ENCODE peak calls at places on chromosomes 1 and 21, in nine cellular contexts. One of them, this sample, is unnamed.

GRCh38 chr1:40462956-40463590 is 12.8 kb downstream of the ZFP69B start:
- DNase-seq in EL: no peak
- DNase-seq in foreskin melanocyte: no peak
- DNase-seq in stimulated activated CD4-positive, alpha-beta T cell treated with anti-CD3 and anti-CD28 coated beads, Interleukin-2, amount 100 ng/mL, for 24 hours: no peak
- DNase-seq in hippocampal formation: no peak
- DNase-seq in activated T-helper 1 cell treated with Interleukin-2 at 50 U/mL for 16 hours: no peak
- DNase-seq in KG1: no peak
- DNase-seq in T-helper 1 cell: peak
- DNase-seq in heart left ventricle: no peak
- DNase-seq in this sample: no peak

GRCh38 chr21:32543975-32544374 is 41.3 kb downstream of the TCP10L start:
- DNase-seq in EL: no peak
- DNase-seq in foreskin melanocyte: no peak
- DNase-seq in stimulated activated CD4-positive, alpha-beta T cell treated with anti-CD3 and anti-CD28 coated beads, Interleukin-2, amount 100 ng/mL, for 24 hours: no peak
- DNase-seq in hippocampal formation: no peak
- DNase-seq in activated T-helper 1 cell treated with Interleukin-2 at 50 U/mL for 16 hours: no peak
- DNase-seq in KG1: no peak
- DNase-seq in T-helper 1 cell: no peak
- DNase-seq in heart left ventricle: no peak
- DNase-seq in this sample: no peak

GRCh38 chr1:51283977-51284376 is 46.4 kb downstream of the TTC39A start:
- DNase-seq in EL: no peak
- DNase-seq in foreskin melanocyte: no peak
- DNase-seq in stimulated activated CD4-positive, alpha-beta T cell treated with anti-CD3 and anti-CD28 coated beads, Interleukin-2, amount 100 ng/mL, for 24 hours: no peak
- DNase-seq in hippocampal formation: no peak
- DNase-seq in activated T-helper 1 cell treated with Interleukin-2 at 50 U/mL for 16 hours: no peak
- DNase-seq in KG1: no peak
- DNase-seq in T-helper 1 cell: no peak
- DNase-seq in heart left ventricle: peak
- DNase-seq in this sample: no peak

GRCh38 chr1:65097081-65097480 is 50.9 kb upstream of the AK4 start:
- DNase-seq in EL: no peak
- DNase-seq in foreskin melanocyte: no peak
- DNase-seq in stimulated activated CD4-positive, alpha-beta T cell treated with anti-CD3 and anti-CD28 coated beads, Interleukin-2, amount 100 ng/mL, for 24 hours: no peak
- DNase-seq in hippocampal formation: no peak
- DNase-seq in activated T-helper 1 cell treated with Interleukin-2 at 50 U/mL for 16 hours: no peak
- DNase-seq in KG1: no peak
- DNase-seq in T-helper 1 cell: no peak
- DNase-seq in heart left ventricle: no peak
- DNase-seq in this sample: no peak

GRCh38 chr1:180912801-180913616 is at the start of gene KIAA1614:
- DNase-seq in EL: peak
- DNase-seq in foreskin melanocyte: peak
- DNase-seq in stimulated activated CD4-positive, alpha-beta T cell treated with anti-CD3 and anti-CD28 coated beads, Interleukin-2, amount 100 ng/mL, for 24 hours: no peak
- DNase-seq in hippocampal formation: no peak
- DNase-seq in activated T-helper 1 cell treated with Interleukin-2 at 50 U/mL for 16 hours: no peak
- DNase-seq in KG1: no peak
- DNase-seq in T-helper 1 cell: no peak
- DNase-seq in heart left ventricle: peak
- DNase-seq in this sample: peak

GRCh38 chr1:228903573-228904122 is 168.4 kb downstream of the RHOU start:
- DNase-seq in EL: no peak
- DNase-seq in foreskin melanocyte: no peak
- DNase-seq in stimulated activated CD4-positive, alpha-beta T cell treated with anti-CD3 and anti-CD28 coated beads, Interleukin-2, amount 100 ng/mL, for 24 hours: no peak
- DNase-seq in hippocampal formation: no peak
- DNase-seq in activated T-helper 1 cell treated with Interleukin-2 at 50 U/mL for 16 hours: no peak
- DNase-seq in KG1: no peak
- DNase-seq in T-helper 1 cell: no peak
- DNase-seq in heart left ventricle: no peak
- DNase-seq in this sample: no peak

GRCh38 chr1:227544677-227545076 is 18.7 kb upstream of the ZNF678 start:
- DNase-seq in EL: no peak
- DNase-seq in foreskin melanocyte: no peak
- DNase-seq in stimulated activated CD4-positive, alpha-beta T cell treated with anti-CD3 and anti-CD28 coated beads, Interleukin-2, amount 100 ng/mL, for 24 hours: no peak
- DNase-seq in hippocampal formation: no peak
- DNase-seq in activated T-helper 1 cell treated with Interleukin-2 at 50 U/mL for 16 hours: no peak
- DNase-seq in KG1: no peak
- DNase-seq in T-helper 1 cell: no peak
- DNase-seq in heart left ventricle: no peak
- DNase-seq in this sample: no peak

GRCh38 chr1:108881369-108881768 is 4.6 kb downstream of the GPSM2 start:
- DNase-seq in EL: peak
- DNase-seq in foreskin melanocyte: no peak
- DNase-seq in stimulated activated CD4-positive, alpha-beta T cell treated with anti-CD3 and anti-CD28 coated beads, Interleukin-2, amount 100 ng/mL, for 24 hours: no peak
- DNase-seq in hippocampal formation: no peak
- DNase-seq in activated T-helper 1 cell treated with Interleukin-2 at 50 U/mL for 16 hours: no peak
- DNase-seq in KG1: no peak
- DNase-seq in T-helper 1 cell: no peak
- DNase-seq in heart left ventricle: no peak
- DNase-seq in this sample: no peak

GRCh38 chr1:211126622-211127021 is 7.3 kb downstream of the KCNH1 start:
- DNase-seq in EL: peak
- DNase-seq in foreskin melanocyte: no peak
- DNase-seq in stimulated activated CD4-positive, alpha-beta T cell treated with anti-CD3 and anti-CD28 coated beads, Interleukin-2, amount 100 ng/mL, for 24 hours: no peak
- DNase-seq in hippocampal formation: no peak
- DNase-seq in activated T-helper 1 cell treated with Interleukin-2 at 50 U/mL for 16 hours: no peak
- DNase-seq in KG1: no peak
- DNase-seq in T-helper 1 cell: no peak
- DNase-seq in heart left ventricle: no peak
- DNase-seq in this sample: no peak

GRCh38 chr1:231420959-231421615 is 1.0 kb downstream of the EGLN1 start:
- DNase-seq in EL: peak
- DNase-seq in foreskin melanocyte: peak
- DNase-seq in stimulated activated CD4-positive, alpha-beta T cell treated with anti-CD3 and anti-CD28 coated beads, Interleukin-2, amount 100 ng/mL, for 24 hours: peak
- DNase-seq in hippocampal formation: no peak
- DNase-seq in activated T-helper 1 cell treated with Interleukin-2 at 50 U/mL for 16 hours: peak
- DNase-seq in KG1: no peak
- DNase-seq in T-helper 1 cell: peak
- DNase-seq in heart left ventricle: peak
- DNase-seq in this sample: peak

GRCh38 chr1:235327559-235328270 is at the start of gene ARID4B:
- DNase-seq in EL: peak
- DNase-seq in foreskin melanocyte: no peak
- DNase-seq in stimulated activated CD4-positive, alpha-beta T cell treated with anti-CD3 and anti-CD28 coated beads, Interleukin-2, amount 100 ng/mL, for 24 hours: no peak
- DNase-seq in hippocampal formation: peak
- DNase-seq in activated T-helper 1 cell treated with Interleukin-2 at 50 U/mL for 16 hours: no peak
- DNase-seq in KG1: no peak
- DNase-seq in T-helper 1 cell: no peak
- DNase-seq in heart left ventricle: no peak
- DNase-seq in this sample: no peak

GRCh38 chr1:17618558-17619247 is 79.2 kb downstream of the ARHGEF10L start:
- DNase-seq in EL: no peak
- DNase-seq in foreskin melanocyte: no peak
- DNase-seq in stimulated activated CD4-positive, alpha-beta T cell treated with anti-CD3 and anti-CD28 coated beads, Interleukin-2, amount 100 ng/mL, for 24 hours: no peak
- DNase-seq in hippocampal formation: no peak
- DNase-seq in activated T-helper 1 cell treated with Interleukin-2 at 50 U/mL for 16 hours: no peak
- DNase-seq in KG1: no peak
- DNase-seq in T-helper 1 cell: no peak
- DNase-seq in heart left ventricle: no peak
- DNase-seq in this sample: no peak

GRCh38 chr1:91440845-91441244 is 36.2 kb upstream of the HFM1 start:
- DNase-seq in EL: no peak
- DNase-seq in foreskin melanocyte: peak
- DNase-seq in stimulated activated CD4-positive, alpha-beta T cell treated with anti-CD3 and anti-CD28 coated beads, Interleukin-2, amount 100 ng/mL, for 24 hours: no peak
- DNase-seq in hippocampal formation: no peak
- DNase-seq in activated T-helper 1 cell treated with Interleukin-2 at 50 U/mL for 16 hours: no peak
- DNase-seq in KG1: no peak
- DNase-seq in T-helper 1 cell: peak
- DNase-seq in heart left ventricle: no peak
- DNase-seq in this sample: peak

GRCh38 chr21:46057111-46057709 is 40.7 kb upstream of the COL6A2 start:
- DNase-seq in EL: no peak
- DNase-seq in foreskin melanocyte: no peak
- DNase-seq in stimulated activated CD4-positive, alpha-beta T cell treated with anti-CD3 and anti-CD28 coated beads, Interleukin-2, amount 100 ng/mL, for 24 hours: peak
- DNase-seq in hippocampal formation: no peak
- DNase-seq in activated T-helper 1 cell treated with Interleukin-2 at 50 U/mL for 16 hours: no peak
- DNase-seq in KG1: peak
- DNase-seq in T-helper 1 cell: no peak
- DNase-seq in heart left ventricle: no peak
- DNase-seq in this sample: no peak

GRCh38 chr1:226349081-226349480 is 40.1 kb upstream of the LIN9 start:
- DNase-seq in EL: no peak
- DNase-seq in foreskin melanocyte: no peak
- DNase-seq in stimulated activated CD4-positive, alpha-beta T cell treated with anti-CD3 and anti-CD28 coated beads, Interleukin-2, amount 100 ng/mL, for 24 hours: no peak
- DNase-seq in hippocampal formation: no peak
- DNase-seq in activated T-helper 1 cell treated with Interleukin-2 at 50 U/mL for 16 hours: no peak
- DNase-seq in KG1: no peak
- DNase-seq in T-helper 1 cell: no peak
- DNase-seq in heart left ventricle: no peak
- DNase-seq in this sample: no peak

GRCh38 chr1:81414417-81415087 is 386.2 kb upstream of the ADGRL2 start:
- DNase-seq in EL: peak
- DNase-seq in foreskin melanocyte: no peak
- DNase-seq in stimulated activated CD4-positive, alpha-beta T cell treated with anti-CD3 and anti-CD28 coated beads, Interleukin-2, amount 100 ng/mL, for 24 hours: no peak
- DNase-seq in hippocampal formation: no peak
- DNase-seq in activated T-helper 1 cell treated with Interleukin-2 at 50 U/mL for 16 hours: no peak
- DNase-seq in KG1: no peak
- DNase-seq in T-helper 1 cell: peak
- DNase-seq in heart left ventricle: peak
- DNase-seq in this sample: no peak

GRCh38 chr1:74180490-74180889 is 17.5 kb downstream of the LRRIQ3 start:
- DNase-seq in EL: no peak
- DNase-seq in foreskin melanocyte: no peak
- DNase-seq in stimulated activated CD4-positive, alpha-beta T cell treated with anti-CD3 and anti-CD28 coated beads, Interleukin-2, amount 100 ng/mL, for 24 hours: no peak
- DNase-seq in hippocampal formation: no peak
- DNase-seq in activated T-helper 1 cell treated with Interleukin-2 at 50 U/mL for 16 hours: no peak
- DNase-seq in KG1: no peak
- DNase-seq in T-helper 1 cell: no peak
- DNase-seq in heart left ventricle: no peak
- DNase-seq in this sample: no peak

GRCh38 chr21:42256316-42256715 is 37.4 kb downstream of the ABCG1 start:
- DNase-seq in EL: no peak
- DNase-seq in foreskin melanocyte: no peak
- DNase-seq in stimulated activated CD4-positive, alpha-beta T cell treated with anti-CD3 and anti-CD28 coated beads, Interleukin-2, amount 100 ng/mL, for 24 hours: no peak
- DNase-seq in hippocampal formation: no peak
- DNase-seq in activated T-helper 1 cell treated with Interleukin-2 at 50 U/mL for 16 hours: no peak
- DNase-seq in KG1: no peak
- DNase-seq in T-helper 1 cell: no peak
- DNase-seq in heart left ventricle: no peak
- DNase-seq in this sample: no peak

GRCh38 chr1:8107897-8108296 is 81.8 kb upstream of the ERRFI1 start:
- DNase-seq in EL: no peak
- DNase-seq in foreskin melanocyte: no peak
- DNase-seq in stimulated activated CD4-positive, alpha-beta T cell treated with anti-CD3 and anti-CD28 coated beads, Interleukin-2, amount 100 ng/mL, for 24 hours: no peak
- DNase-seq in hippocampal formation: no peak
- DNase-seq in activated T-helper 1 cell treated with Interleukin-2 at 50 U/mL for 16 hours: no peak
- DNase-seq in KG1: no peak
- DNase-seq in T-helper 1 cell: no peak
- DNase-seq in heart left ventricle: no peak
- DNase-seq in this sample: no peak

GRCh38 chr21:46122241-46122671 is 24.3 kb downstream of the COL6A2 start:
- DNase-seq in EL: peak
- DNase-seq in foreskin melanocyte: no peak
- DNase-seq in stimulated activated CD4-positive, alpha-beta T cell treated with anti-CD3 and anti-CD28 coated beads, Interleukin-2, amount 100 ng/mL, for 24 hours: no peak
- DNase-seq in hippocampal formation: no peak
- DNase-seq in activated T-helper 1 cell treated with Interleukin-2 at 50 U/mL for 16 hours: no peak
- DNase-seq in KG1: no peak
- DNase-seq in T-helper 1 cell: no peak
- DNase-seq in heart left ventricle: peak
- DNase-seq in this sample: peak

GRCh38 chr1:27979151-27979858 is 19.5 kb downstream of the XKR8 start:
- DNase-seq in EL: peak
- DNase-seq in foreskin melanocyte: peak
- DNase-seq in stimulated activated CD4-positive, alpha-beta T cell treated with anti-CD3 and anti-CD28 coated beads, Interleukin-2, amount 100 ng/mL, for 24 hours: no peak
- DNase-seq in hippocampal formation: peak
- DNase-seq in activated T-helper 1 cell treated with Interleukin-2 at 50 U/mL for 16 hours: no peak
- DNase-seq in KG1: no peak
- DNase-seq in T-helper 1 cell: peak
- DNase-seq in heart left ventricle: no peak
- DNase-seq in this sample: peak

GRCh38 chr1:188154196-188154595 is 1325.4 kb downstream of the PLA2G4A start:
- DNase-seq in EL: no peak
- DNase-seq in foreskin melanocyte: no peak
- DNase-seq in stimulated activated CD4-positive, alpha-beta T cell treated with anti-CD3 and anti-CD28 coated beads, Interleukin-2, amount 100 ng/mL, for 24 hours: no peak
- DNase-seq in hippocampal formation: no peak
- DNase-seq in activated T-helper 1 cell treated with Interleukin-2 at 50 U/mL for 16 hours: no peak
- DNase-seq in KG1: no peak
- DNase-seq in T-helper 1 cell: no peak
- DNase-seq in heart left ventricle: no peak
- DNase-seq in this sample: no peak

GRCh38 chr1:91513160-91513559 is 12.5 kb downstream of the CDC7 start:
- DNase-seq in EL: no peak
- DNase-seq in foreskin melanocyte: no peak
- DNase-seq in stimulated activated CD4-positive, alpha-beta T cell treated with anti-CD3 and anti-CD28 coated beads, Interleukin-2, amount 100 ng/mL, for 24 hours: no peak
- DNase-seq in hippocampal formation: peak
- DNase-seq in activated T-helper 1 cell treated with Interleukin-2 at 50 U/mL for 16 hours: no peak
- DNase-seq in KG1: no peak
- DNase-seq in T-helper 1 cell: peak
- DNase-seq in heart left ventricle: no peak
- DNase-seq in this sample: no peak

GRCh38 chr21:45591619-45592207 is 49.5 kb upstream of the SLC19A1 start:
- DNase-seq in EL: no peak
- DNase-seq in foreskin melanocyte: no peak
- DNase-seq in stimulated activated CD4-positive, alpha-beta T cell treated with anti-CD3 and anti-CD28 coated beads, Interleukin-2, amount 100 ng/mL, for 24 hours: no peak
- DNase-seq in hippocampal formation: no peak
- DNase-seq in activated T-helper 1 cell treated with Interleukin-2 at 50 U/mL for 16 hours: no peak
- DNase-seq in KG1: no peak
- DNase-seq in T-helper 1 cell: no peak
- DNase-seq in heart left ventricle: no peak
- DNase-seq in this sample: no peak

GRCh38 chr1:207752456-207753132 is 740 bp downstream of the CD46 start:
- DNase-seq in EL: peak
- DNase-seq in foreskin melanocyte: no peak
- DNase-seq in stimulated activated CD4-positive, alpha-beta T cell treated with anti-CD3 and anti-CD28 coated beads, Interleukin-2, amount 100 ng/mL, for 24 hours: peak
- DNase-seq in hippocampal formation: no peak
- DNase-seq in activated T-helper 1 cell treated with Interleukin-2 at 50 U/mL for 16 hours: no peak
- DNase-seq in KG1: no peak
- DNase-seq in T-helper 1 cell: peak
- DNase-seq in heart left ventricle: peak
- DNase-seq in this sample: peak

GRCh38 chr1:206687915-206688442 is 3.3 kb downstream of the MAPKAPK2 start:
- DNase-seq in EL: peak
- DNase-seq in foreskin melanocyte: no peak
- DNase-seq in stimulated activated CD4-positive, alpha-beta T cell treated with anti-CD3 and anti-CD28 coated beads, Interleukin-2, amount 100 ng/mL, for 24 hours: no peak
- DNase-seq in hippocampal formation: no peak
- DNase-seq in activated T-helper 1 cell treated with Interleukin-2 at 50 U/mL for 16 hours: no peak
- DNase-seq in KG1: no peak
- DNase-seq in T-helper 1 cell: no peak
- DNase-seq in heart left ventricle: no peak
- DNase-seq in this sample: no peak